ENCODE peak calls at places on chromosomes 1 and 21, in five cellular contexts. One of them, this sample, is unnamed.

GRCh38 chr1:78044796-78045599 is 768 bp upstream of the GIPC2 start:
- DNase-seq in CD8-positive, alpha-beta T cell: no peak
- DNase-seq in cardiac fibroblast: no peak
- DNase-seq in NCI-H345: no peak
- DNase-seq in NB4: no peak
- DNase-seq in this sample: no peak

GRCh38 chr1:10632691-10633090 is 157.9 kb downstream of the PEX14 start:
- DNase-seq in NCI-H345: no peak
- DNase-seq in CD8-positive, alpha-beta T cell: no peak
- DNase-seq in NB4: no peak
- DNase-seq in cardiac fibroblast: no peak
- DNase-seq in this sample: no peak

GRCh38 chr21:39011911-39012310 is 171.3 kb downstream of the PSMG1 start:
- DNase-seq in cardiac fibroblast: no peak
- DNase-seq in NCI-H345: no peak
- DNase-seq in CD8-positive, alpha-beta T cell: no peak
- DNase-seq in NB4: no peak
- DNase-seq in this sample: no peak

GRCh38 chr1:214464303-214465287 is 86.8 kb downstream of the PTPN14 start:
- DNase-seq in CD8-positive, alpha-beta T cell: no peak
- DNase-seq in NCI-H345: no peak
- DNase-seq in cardiac fibroblast: no peak
- DNase-seq in NB4: no peak
- DNase-seq in this sample: no peak

GRCh38 chr1:179321533-179322216 is 28.1 kb downstream of the SOAT1 start:
- DNase-seq in NCI-H345: no peak
- DNase-seq in CD8-positive, alpha-beta T cell: no peak
- DNase-seq in cardiac fibroblast: no peak
- DNase-seq in NB4: no peak
- DNase-seq in this sample: no peak

GRCh38 chr1:50940291-50940690 is 19.8 kb downstream of the FAF1 start:
- DNase-seq in NCI-H345: no peak
- DNase-seq in CD8-positive, alpha-beta T cell: no peak
- DNase-seq in NB4: no peak
- DNase-seq in cardiac fibroblast: no peak
- DNase-seq in this sample: no peak

GRCh38 chr1:201828451-201828819 is 522 bp upstream of the IPO9 start:
- DNase-seq in NB4: no peak
- DNase-seq in CD8-positive, alpha-beta T cell: no peak
- DNase-seq in cardiac fibroblast: no peak
- DNase-seq in NCI-H345: no peak
- DNase-seq in this sample: no peak

GRCh38 chr21:39518845-39519205 is 67.1 kb downstream of the SH3BGR start:
- DNase-seq in CD8-positive, alpha-beta T cell: no peak
- DNase-seq in NB4: no peak
- DNase-seq in cardiac fibroblast: no peak
- DNase-seq in NCI-H345: peak; percentile 20
- DNase-seq in this sample: no peak

GRCh38 chr1:35726814-35727433 is 8.2 kb upstream of the C1orf216 start:
- DNase-seq in CD8-positive, alpha-beta T cell: peak; percentile 36
- DNase-seq in NCI-H345: peak; percentile 42
- DNase-seq in cardiac fibroblast: peak; percentile 76
- DNase-seq in NB4: peak; percentile 68
- DNase-seq in this sample: peak; percentile 34

GRCh38 chr1:47722101-47722500 is 275.1 kb downstream of the TRABD2B start:
- DNase-seq in NCI-H345: no peak
- DNase-seq in cardiac fibroblast: no peak
- DNase-seq in NB4: no peak
- DNase-seq in CD8-positive, alpha-beta T cell: no peak
- DNase-seq in this sample: no peak

GRCh38 chr1:154353460-154353904 is 28.2 kb downstream of the ATP8B2 start:
- DNase-seq in NCI-H345: peak; percentile 18
- DNase-seq in CD8-positive, alpha-beta T cell: no peak
- DNase-seq in NB4: peak; percentile 65
- DNase-seq in cardiac fibroblast: peak; percentile 80
- DNase-seq in this sample: no peak

GRCh38 chr1:167734841-167735240 is 13.1 kb downstream of the MPZL1 start:
- DNase-seq in cardiac fibroblast: no peak
- DNase-seq in NB4: no peak
- DNase-seq in NCI-H345: no peak
- DNase-seq in CD8-positive, alpha-beta T cell: no peak
- DNase-seq in this sample: no peak

GRCh38 chr21:45299026-45299863 is 11.6 kb upstream of the POFUT2 start:
- DNase-seq in NCI-H345: no peak
- DNase-seq in CD8-positive, alpha-beta T cell: no peak
- DNase-seq in cardiac fibroblast: peak; percentile 61
- DNase-seq in NB4: no peak
- DNase-seq in this sample: no peak